ENCODE peak calls at places on chromosomes 13 and 19, in ten cellular contexts. O, V, K, X, I, U, R, P, E and H are unnamed samples.

GRCh38 chr19:38070573-38070972 is 153.4 kb downstream of the DPF1 start:
- DNase-seq in O (peak), V (no peak), K (no peak), X (no peak), I (no peak), U (no peak), R (no peak), P (no peak), E (no peak), H (no peak)

GRCh38 chr19:38912600-38913514 is 871 bp upstream of the CCER2 start:
- DNase-seq in O (no peak), V (no peak), K (no peak), X (no peak), I (no peak), U (no peak), R (no peak), P (peak), E (no peak), H (no peak)

GRCh38 chr13:41561179-41561578 is 103.8 kb downstream of the RGCC start:
- DNase-seq in O (peak), V (no peak), K (no peak), X (no peak), I (no peak), U (no peak), R (no peak), P (no peak), E (peak), H (no peak)

GRCh38 chr13:78603240-78603947 is at the start of gene POU4F1:
- DNase-seq in O (peak), V (peak), K (no peak), X (peak), I (peak), U (peak), R (peak), P (no peak), E (peak), H (peak)

GRCh38 chr13:51825165-51825592 is 19.8 kb downstream of the TMEM272 start:
- DNase-seq in O (no peak), V (no peak), K (no peak), X (no peak), I (no peak), U (no peak), R (no peak), P (no peak), E (no peak), H (no peak)

GRCh38 chr13:106159295-106160195 is 375.9 kb downstream of the EFNB2 start:
- DNase-seq in O (peak), V (no peak), K (no peak), X (no peak), I (peak), U (no peak), R (no peak), P (no peak), E (no peak), H (no peak)

GRCh38 chr19:43395561-43395960 is 19.1 kb upstream of the TEX101 start:
- DNase-seq in O (no peak), V (no peak), K (no peak), X (no peak), I (no peak), U (peak), R (no peak), P (no peak), E (no peak), H (no peak)

GRCh38 chr19:58439576-58440554 is at the start of gene ZNF132:
- DNase-seq in O (peak), V (peak), K (peak), X (peak), I (peak), U (peak), R (peak), P (peak), E (peak), H (peak)

GRCh38 chr19:58305932-58306323 is 751 bp downstream of the ERVK3-1 start:
- DNase-seq in O (peak), V (no peak), K (no peak), X (peak), I (no peak), U (peak), R (no peak), P (no peak), E (no peak), H (no peak)

GRCh38 chr19:50492303-50493052 is 15.8 kb upstream of the GARIN5A start:
- DNase-seq in O (no peak), V (no peak), K (no peak), X (peak), I (peak), U (no peak), R (peak), P (peak), E (no peak), H (peak)

GRCh38 chr13:50616101-50616500 is 227.4 kb downstream of the DLEU7 start:
- DNase-seq in O (no peak), V (no peak), K (no peak), X (no peak), I (no peak), U (no peak), R (no peak), P (no peak), E (no peak), H (no peak)

GRCh38 chr19:7197760-7198696 is 96.2 kb downstream of the INSR start:
- DNase-seq in O (peak), V (peak), K (peak), X (peak), I (peak), U (peak), R (peak), P (peak), E (peak), H (peak)
- TF ChIP-seq CTCF in O (peak), V (no peak), K (peak), X (peak), I (peak), U (peak), R (peak), P (no peak), E (peak), H (no peak)

DNA sequence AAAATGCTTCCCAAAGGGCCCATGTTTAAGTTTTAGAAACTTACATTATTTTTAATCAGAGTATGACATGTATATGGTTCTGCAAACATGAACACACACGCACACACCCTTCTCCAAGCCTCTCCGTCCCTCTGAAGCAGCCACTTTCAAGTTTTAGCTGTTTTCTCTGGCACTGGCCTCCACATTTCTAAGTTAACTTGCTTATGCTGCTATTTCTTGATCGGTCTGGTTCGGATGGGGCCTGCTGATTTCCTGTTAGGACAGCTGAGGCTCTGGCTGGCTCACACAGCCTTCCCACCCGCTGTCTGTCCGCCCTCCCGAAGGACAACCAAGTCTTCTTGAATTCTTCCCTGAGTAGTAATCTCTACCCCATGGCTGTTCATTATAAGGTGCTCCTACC is 4.4 kb downstream of the SPC24 start:
- DNase-seq in O (no peak), V (no peak), K (no peak), X (no peak), I (no peak), U (no peak), R (no peak), P (no peak), E (no peak), H (no peak)
- H3K27ac ChIP-seq in O (no peak), V (peak), K (peak), X (peak), I (no peak), U (peak), R (peak), P (peak), E (peak), H (no peak)

DNA sequence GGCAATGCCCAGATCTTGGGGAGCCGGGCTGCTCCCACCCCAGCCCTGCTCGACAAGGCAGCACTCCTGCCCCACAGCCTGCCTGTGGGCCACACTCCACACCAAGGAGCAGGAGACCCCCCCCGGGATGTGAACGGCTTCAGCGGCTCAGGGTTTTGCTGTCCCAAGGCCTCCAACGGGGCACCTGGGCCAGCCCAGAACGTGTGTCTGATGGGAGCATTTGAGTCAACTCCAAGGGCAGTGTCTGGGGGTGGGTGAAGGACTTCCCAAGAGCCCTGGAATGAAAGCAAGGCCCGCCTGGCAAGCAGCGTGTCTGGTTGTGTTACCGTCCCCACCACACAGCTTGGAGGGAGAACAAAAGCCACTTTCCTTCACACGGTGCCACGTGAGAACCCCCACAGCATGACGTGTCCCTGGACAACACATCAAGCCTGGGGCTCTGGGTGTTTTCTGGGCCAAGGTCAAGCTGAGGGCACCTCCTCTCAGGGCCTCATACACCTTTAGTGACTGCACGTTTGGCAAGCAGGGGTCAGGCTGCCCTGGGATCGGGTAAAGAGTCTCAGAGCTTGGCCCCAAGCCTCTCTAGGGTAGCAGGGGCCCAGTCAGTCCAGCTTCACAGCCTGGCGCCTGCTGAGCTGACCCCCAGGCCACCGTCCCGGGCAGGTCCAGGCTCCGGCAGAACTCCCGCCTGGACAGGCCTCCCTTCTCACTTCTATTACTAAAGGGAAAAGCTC is 6.0 kb downstream of the C13orf46 start:
- DNase-seq in O (peak), V (peak), K (no peak), X (no peak), I (no peak), U (no peak), R (peak), P (peak), E (no peak), H (peak)
- TF ChIP-seq CTCF in O (no peak), V (no peak), K (no peak), X (no peak), I (no peak), U (no peak), R (no peak), P (no peak), E (no peak), H (no peak)

DNA sequence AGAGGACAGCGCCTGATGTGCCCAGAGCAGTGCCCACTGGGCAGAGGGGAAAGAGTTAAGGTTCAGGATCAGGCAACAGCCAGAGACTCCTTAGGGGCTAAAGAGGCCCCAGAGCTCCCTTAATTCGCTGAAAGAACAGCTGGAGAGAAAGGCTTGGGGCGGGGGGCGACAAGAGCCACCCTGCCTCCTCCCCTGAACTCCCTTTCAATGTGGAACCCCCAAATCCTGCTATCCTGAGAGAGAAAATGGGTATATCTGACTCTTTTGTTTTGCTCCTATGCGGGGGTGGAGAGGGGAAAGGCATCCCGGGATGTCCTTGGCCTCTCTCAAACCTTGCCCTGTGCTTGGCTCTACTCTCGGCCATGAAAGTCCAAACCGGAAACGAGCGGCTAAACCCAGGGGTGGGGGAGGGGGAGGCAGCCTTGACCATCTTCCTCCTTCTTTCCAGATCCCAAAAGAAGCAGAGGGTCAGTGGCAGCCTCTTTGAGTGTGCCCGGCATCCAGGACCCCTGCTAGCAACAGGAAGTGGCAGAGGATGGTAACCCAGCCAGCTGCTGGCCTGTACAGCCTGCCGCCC is 4.7 kb downstream of the PRKACA start:
- DNase-seq in O (no peak), V (peak), K (no peak), X (no peak), I (no peak), U (no peak), R (no peak), P (peak), E (no peak), H (peak)
- H3K27ac ChIP-seq in O (peak), V (peak), K (peak), X (peak), I (no peak), U (peak), R (peak), P (peak), E (peak), H (peak)

DNA sequence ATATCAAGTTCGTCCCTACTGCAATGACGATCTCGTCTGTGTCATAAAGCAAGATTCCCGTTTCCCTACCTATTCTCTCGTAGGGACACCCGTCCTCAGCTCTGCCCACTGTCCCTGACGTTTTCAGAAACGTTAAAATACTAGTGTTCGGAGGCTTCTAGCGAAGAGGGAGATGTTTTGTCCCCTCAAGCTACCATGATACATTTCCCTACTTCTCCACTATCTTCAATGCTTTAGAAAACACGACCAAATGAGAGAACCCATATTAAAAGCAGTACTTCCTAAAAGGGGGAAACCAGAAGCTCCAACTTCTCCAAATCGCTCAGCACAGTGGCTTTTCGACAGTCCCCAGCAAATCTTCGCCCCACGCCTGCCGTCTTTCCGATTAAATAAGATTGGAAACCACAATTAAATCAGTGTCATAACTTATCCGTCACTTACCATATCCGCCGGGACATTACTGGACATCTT is 1.3 kb downstream of the UBL3 start:
- DNase-seq in O (peak), V (peak), K (no peak), X (peak), I (no peak), U (peak), R (no peak), P (no peak), E (no peak), H (no peak)
- TF ChIP-seq CTCF in O (no peak), V (no peak), K (no peak), X (no peak), I (no peak), U (no peak), R (no peak), P (no peak), E (no peak), H (no peak)

GRCh38 chr19:42064432-42064831 is 5.6 kb downstream of the GRIK5 start:
- DNase-seq in O (no peak), V (no peak), K (no peak), X (no peak), I (no peak), U (no peak), R (no peak), P (peak), E (no peak), H (no peak)

GRCh38 chr19:42065051-42065450 is 5.0 kb downstream of the GRIK5 start:
- DNase-seq in O (no peak), V (no peak), K (no peak), X (no peak), I (no peak), U (no peak), R (no peak), P (peak), E (no peak), H (no peak)

GRCh38 chr19:42067315-42067888 is 2.6 kb downstream of the GRIK5 start:
- DNase-seq in O (no peak), V (no peak), K (no peak), X (no peak), I (no peak), U (no peak), R (no peak), P (peak), E (no peak), H (no peak)

GRCh38 chr19:42066075-42066754 is 3.8 kb downstream of the GRIK5 start:
- DNase-seq in O (peak), V (no peak), K (no peak), X (no peak), I (peak), U (no peak), R (no peak), P (no peak), E (no peak), H (no peak)

DNA sequence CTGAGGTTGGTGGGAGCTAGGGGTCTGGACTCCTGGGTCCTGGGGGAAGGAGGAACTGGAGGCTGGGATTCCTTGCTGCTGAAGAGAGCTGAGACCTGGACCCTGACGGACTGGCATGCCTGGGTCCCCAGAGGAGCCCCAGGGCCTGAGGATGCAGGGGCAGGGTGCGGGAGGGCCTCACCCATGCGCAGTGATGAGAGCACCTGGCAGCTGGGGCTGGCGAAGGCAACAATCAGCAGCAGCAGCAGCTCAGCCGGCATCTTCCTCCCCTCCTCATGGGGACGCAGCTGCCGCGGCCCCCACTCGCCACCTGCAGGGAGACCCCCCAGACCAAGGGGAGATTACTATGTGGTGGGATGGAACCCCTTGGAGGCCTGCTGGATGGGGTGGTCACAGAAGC is 4.5 kb downstream of the GRIK5 start:
- DNase-seq in O (no peak), V (no peak), K (no peak), X (no peak), I (no peak), U (no peak), R (no peak), P (peak), E (no peak), H (no peak)
- H3K27ac ChIP-seq in O (no peak), V (no peak), K (no peak), X (no peak), I (no peak), U (no peak), R (no peak), P (no peak), E (no peak), H (no peak)

GRCh38 chr19:11451327-11451941 is 16.0 kb downstream of the PRKCSH start:
- DNase-seq in O (no peak), V (no peak), K (no peak), X (no peak), I (peak), U (no peak), R (no peak), P (no peak), E (no peak), H (no peak)

GRCh38 chr19:11450570-11451326 is 15.3 kb downstream of the PRKCSH start:
- DNase-seq in O (no peak), V (no peak), K (no peak), X (no peak), I (peak), U (no peak), R (no peak), P (no peak), E (no peak), H (no peak)

GRCh38 chr19:11452814-11453335 is 17.4 kb downstream of the PRKCSH start:
- DNase-seq in O (no peak), V (no peak), K (no peak), X (no peak), I (no peak), U (no peak), R (no peak), P (no peak), E (no peak), H (no peak)

GRCh38 chr19:11453468-11454341 is 18.3 kb downstream of the PRKCSH start:
- DNase-seq in O (no peak), V (no peak), K (no peak), X (no peak), I (no peak), U (no peak), R (no peak), P (no peak), E (no peak), H (no peak)

DNA sequence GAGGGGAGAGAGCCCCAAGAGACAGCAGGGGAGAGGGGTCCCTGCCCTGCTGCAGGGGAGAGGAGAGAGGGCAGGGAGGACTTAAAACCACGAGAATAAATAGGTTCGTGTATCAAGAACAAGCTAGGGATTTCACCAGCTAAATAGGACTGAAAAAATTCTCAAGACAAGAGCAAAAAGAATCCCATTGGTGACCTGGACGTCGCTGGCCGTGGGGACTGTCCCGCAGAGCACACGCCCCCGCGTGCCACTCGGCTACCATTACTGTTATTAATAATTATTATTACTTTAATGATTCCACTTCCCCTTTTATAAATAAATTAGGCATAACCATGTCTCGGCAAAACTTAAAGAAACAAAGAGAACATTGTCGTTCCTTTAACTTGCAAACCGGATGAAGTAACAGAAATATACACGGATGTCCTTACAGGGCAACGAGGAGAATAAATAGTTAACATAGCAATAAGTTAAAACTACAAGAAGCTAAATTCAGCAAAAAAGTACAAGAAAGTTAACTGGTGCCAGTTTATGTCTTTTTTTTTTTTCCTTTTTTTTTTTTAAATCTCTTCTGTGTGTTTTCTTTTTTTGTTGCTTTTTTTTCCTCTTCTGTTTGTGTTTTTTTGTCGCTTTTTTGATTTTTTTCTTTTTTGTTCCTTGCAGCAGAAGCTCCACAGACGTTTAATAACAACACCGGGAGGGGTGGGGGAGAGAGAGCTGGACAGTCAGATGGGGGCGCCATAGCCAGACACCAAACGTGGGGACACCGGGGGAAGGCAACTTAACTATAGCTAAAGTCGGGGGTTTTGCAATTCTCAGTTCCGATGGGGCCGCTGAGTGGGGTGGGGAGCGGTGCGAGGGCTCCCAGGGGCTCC is 16.7 kb downstream of the PRKCSH start:
- DNase-seq in O (no peak), V (no peak), K (no peak), X (no peak), I (peak), U (no peak), R (no peak), P (no peak), E (no peak), H (no peak)
- TF ChIP-seq CTCF in O (no peak), V (no peak), K (no peak), X (no peak), I (peak), U (no peak), R (no peak), P (no peak), E (no peak), H (no peak)